ENCODE peak calls at places on chromosomes 7 and 10, in seven cellular contexts. Z is NCI-H748 treated with DMSO at 0.1 percent for 48 hours, R is tibial nerve, V is choroid plexus epithelial cell, G is foreskin fibroblast, C is gastrocnemius medialis, Q is left cardiac atrium. F is an unnamed sample.

GRCh38 chr7:149865437-149865836 is 8.3 kb upstream of the ATP6V0E2 start:
- DNase-seq in G (no peak), Q (no peak), V (peak; percentile 49), C (no peak), R (no peak), Z (no peak), F (no peak)

GRCh38 chr7:55307123-55307916 is 57.8 kb upstream of the LANCL2 start:
- DNase-seq in G (peak; percentile 4), R (no peak), C (no peak), Z (no peak), V (peak; percentile 36), Q (no peak), F (no peak)

GRCh38 chr10:124697837-124698559 is 46.2 kb downstream of the FAM53B start:
- DNase-seq in G (peak; percentile 43), R (no peak), V (no peak), C (no peak), Z (no peak), Q (peak; percentile 18), F (peak; percentile 82)

GRCh38 chr10:533611-534566 is 155.6 kb downstream of the DIP2C start:
- DNase-seq in G (no peak), V (no peak), C (no peak), Q (no peak), R (no peak), Z (no peak), F (no peak)

GRCh38 chr10:29329420-29329819 is 40.5 kb downstream of the LYZL1 start:
- DNase-seq in R (peak; percentile 57), Z (peak; percentile 83), C (no peak), Q (no peak), G (peak; percentile 52), V (peak; percentile 36), F (peak; percentile 36)

GRCh38 chr7:111108526-111108925 is 17.6 kb downstream of the LRRN3 start:
- DNase-seq in V (peak; percentile 75), R (no peak), C (no peak), Z (peak; percentile 52), Q (no peak), G (peak; percentile 74), F (no peak)

GRCh38 chr7:80659120-80660055 is 20.9 kb downstream of the CD36 start:
- DNase-seq in Q (no peak), G (peak; percentile 67), R (no peak), C (no peak), Z (peak; percentile 48), V (peak; percentile 75), F (peak; percentile 7)

GRCh38 chr10:78143576-78143975 is 109.9 kb downstream of the RPS24 start:
- DNase-seq in V (no peak), R (no peak), Q (no peak), Z (no peak), C (no peak), G (no peak), F (no peak)

GRCh38 chr7:137635132-137635531 is 211.6 kb downstream of the DGKI start:
- DNase-seq in V (no peak), G (no peak), Z (no peak), R (no peak), C (no peak), Q (no peak), F (no peak)

GRCh38 chr10:24938525-24938924 is 13.9 kb downstream of the PRTFDC1 start:
- DNase-seq in C (no peak), R (no peak), Q (no peak), G (no peak), V (no peak), Z (no peak), F (no peak)

GRCh38 chr7:46485481-46486065 is 564.5 kb upstream of the IGFBP3 start:
- DNase-seq in R (no peak), Q (no peak), Z (no peak), V (peak; percentile 58), G (peak; percentile 41), C (no peak), F (no peak)

GRCh38 chr7:139252451-139252850 is 21.4 kb downstream of the UBN2 start:
- DNase-seq in G (no peak), R (no peak), Z (no peak), Q (no peak), C (no peak), V (peak; percentile 61), F (no peak)

GRCh38 chr7:50069613-50070012 is 23.4 kb downstream of the ZPBP start:
- DNase-seq in V (no peak), Z (no peak), C (no peak), Q (peak; percentile 49), G (no peak), R (peak; percentile 23), F (no peak)

GRCh38 chr7:5528071-5528814 is 104.6 kb upstream of the TNRC18 start:
- DNase-seq in G (peak; percentile 67), Z (no peak), Q (peak; percentile 53), R (peak; percentile 35), C (no peak), V (peak; percentile 53), F (no peak)

GRCh38 chr7:151676759-151677158 is 157.1 kb upstream of the RHEB start:
- DNase-seq in Z (no peak), V (no peak), G (no peak), C (no peak), R (no peak), Q (no peak), F (no peak)

GRCh38 chr7:997404-998395 is 14.7 kb downstream of the CYP2W1 start:
- DNase-seq in Q (no peak), Z (no peak), R (no peak), V (no peak), C (no peak), G (no peak), F (peak; percentile 33)

GRCh38 chr10:5157501-5157900 is 27.4 kb downstream of the AKR1C8 start:
- DNase-seq in R (no peak), G (no peak), C (no peak), Q (no peak), V (no peak), Z (no peak), F (no peak)

GRCh38 chr10:436013-436697 is 253.3 kb downstream of the DIP2C start:
- DNase-seq in G (no peak), R (no peak), V (no peak), C (no peak), Z (no peak), Q (no peak), F (no peak)

GRCh38 chr7:82964150-82964882 is 198.4 kb downstream of the PCLO start:
- DNase-seq in Z (no peak), C (no peak), G (no peak), R (no peak), V (no peak), Q (no peak), F (peak; percentile 90)

GRCh38 chr10:129756912-129757861 is 206.9 kb downstream of the EBF3 start:
- DNase-seq in V (peak; percentile 21), Z (no peak), Q (peak; percentile 31), G (no peak), C (no peak), R (peak; percentile 20), F (no peak)

GRCh38 chr7:159098795-159099194 is 45.9 kb downstream of the VIPR2 start:
- DNase-seq in R (no peak), V (peak; percentile 40), G (peak; percentile 3), Z (no peak), Q (no peak), C (no peak), F (no peak)

GRCh38 chr7:156504687-156505545 is 135.7 kb upstream of the RNF32 start:
- DNase-seq in Z (no peak), V (no peak), R (no peak), Q (no peak), G (no peak), C (no peak), F (no peak)

GRCh38 chr10:89217057-89217990 is 10.2 kb upstream of the CH25H start:
- DNase-seq in V (peak; percentile 80), Q (peak; percentile 56), C (no peak), Z (peak; percentile 46), G (peak; percentile 79), R (peak; percentile 83), F (peak; percentile 78)

GRCh38 chr7:151537818-151538561 is 18.3 kb upstream of the RHEB start:
- DNase-seq in Z (no peak), C (no peak), Q (no peak), G (peak; percentile 52), R (peak; percentile 58), V (peak; percentile 48), F (no peak)

GRCh38 chr7:54991341-54991740 is 27.5 kb upstream of the EGFR start:
- DNase-seq in Q (no peak), G (no peak), R (no peak), V (no peak), C (no peak), Z (no peak), F (no peak)

F was measured in NCI-H510A treated with DMSO at 0.1 percent for 48 hours.